ENCODE peak calls at places on chromosomes 4 and X, in nine cellular contexts. G is astrocyte of the spinal cord, I is pancreas, S is astrocyte, E is kidney, P is heart left ventricle, V is bronchial epithelial cell, L is fibroblast of mammary gland, N is testis. Q is an unnamed sample.

GRCh38 chrX:43655961-43656494 is at the start of gene MAOA:
- DNase-seq in I (peak), S (no peak), P (peak), N (peak), V (peak), G (no peak), E (peak), L (peak), Q (peak)

GRCh38 chrX:55135171-55135570 is 46.4 kb downstream of the PAGE2 start:
- DNase-seq in V (peak), I (no peak), S (peak), P (peak), L (peak), G (peak), N (peak), E (no peak), Q (peak)

GRCh38 chr4:93776386-93777080 is 52.0 kb upstream of the ATOH1 start:
- DNase-seq in E (no peak), I (no peak), G (peak), V (peak), P (no peak), N (no peak), L (peak), S (peak), Q (peak)

GRCh38 chrX:19723427-19723826 is 164.0 kb downstream of the SH3KBP1 start:
- DNase-seq in P (no peak), V (peak), G (no peak), S (no peak), N (no peak), L (peak), E (no peak), I (no peak), Q (no peak)

GRCh38 chrX:74383611-74384010 is 37.7 kb upstream of the SLC16A2 start:
- DNase-seq in E (no peak), V (peak), S (peak), G (peak), P (peak), I (no peak), N (peak), L (peak), Q (peak)

GRCh38 chr4:147034372-147034771 is 88.7 kb upstream of the TTC29 start:
- DNase-seq in L (peak), E (no peak), I (no peak), S (peak), G (peak), V (no peak), N (no peak), P (no peak), Q (no peak)

GRCh38 chr4:86160423-86160822 is 199.4 kb downstream of the MAPK10 start:
- DNase-seq in V (no peak), E (no peak), G (peak), S (peak), I (no peak), L (no peak), N (no peak), P (no peak), Q (no peak)

GRCh38 chrX:40644821-40645358 is 2.5 kb downstream of the CXorf38 start:
- DNase-seq in N (peak), S (peak), P (peak), E (peak), G (peak), L (peak), I (no peak), V (peak), Q (peak)

GRCh38 chr4:119930546-119930945 is 136.1 kb downstream of the MAD2L1 start:
- DNase-seq in P (no peak), E (no peak), N (no peak), S (no peak), I (no peak), V (no peak), L (no peak), G (no peak), Q (no peak)

GRCh38 chr4:30744957-30745640 is 24.9 kb downstream of the PCDH7 start:
- DNase-seq in S (peak), P (no peak), N (no peak), L (peak), V (no peak), E (no peak), I (no peak), G (no peak), Q (peak)

GRCh38 chr4:43399726-43400125 is 507.2 kb downstream of the GRXCR1 start:
- DNase-seq in V (no peak), N (no peak), I (no peak), E (no peak), P (no peak), G (no peak), S (no peak), L (no peak), Q (no peak)

GRCh38 chr4:128525387-128525786 is 237.8 kb upstream of the PGRMC2 start:
- DNase-seq in L (peak), S (peak), V (peak), P (no peak), I (no peak), N (no peak), E (no peak), G (no peak), Q (peak)

GRCh38 chrX:21158678-21159077 is 215.5 kb upstream of the CNKSR2 start:
- DNase-seq in E (no peak), N (no peak), I (no peak), G (no peak), V (no peak), L (no peak), S (no peak), P (no peak), Q (no peak)

GRCh38 chr4:148557793-148558192 is 115.6 kb upstream of the NR3C2 start:
- DNase-seq in L (no peak), E (no peak), I (no peak), N (no peak), V (no peak), S (no peak), G (no peak), P (no peak), Q (no peak)

GRCh38 chrX:129230850-129231512 is 292.3 kb downstream of the SMARCA1 start:
- DNase-seq in I (no peak), V (no peak), N (no peak), G (no peak), S (no peak), L (no peak), E (no peak), P (peak), Q (no peak)

GRCh38 chr4:23333946-23334878 is 555.6 kb downstream of the PPARGC1A start:
- DNase-seq in P (no peak), V (peak), I (no peak), S (peak), L (peak), E (no peak), N (no peak), G (peak), Q (peak)

GRCh38 chr4:6674500-6675149 is 19.1 kb upstream of the S100P start:
- DNase-seq in E (no peak), V (peak), S (no peak), P (no peak), N (peak), G (peak), I (no peak), L (peak), Q (peak)

GRCh38 chr4:22678851-22679517 is 13.8 kb upstream of the GBA3 start:
- DNase-seq in S (peak), G (peak), N (no peak), E (no peak), I (no peak), V (no peak), P (no peak), L (no peak), Q (no peak)

GRCh38 chr4:136768925-136769275 is 763.4 kb downstream of the PCDH18 start:
- DNase-seq in I (no peak), G (no peak), S (no peak), V (peak), L (no peak), E (no peak), P (no peak), N (no peak), Q (no peak)

DNA sequence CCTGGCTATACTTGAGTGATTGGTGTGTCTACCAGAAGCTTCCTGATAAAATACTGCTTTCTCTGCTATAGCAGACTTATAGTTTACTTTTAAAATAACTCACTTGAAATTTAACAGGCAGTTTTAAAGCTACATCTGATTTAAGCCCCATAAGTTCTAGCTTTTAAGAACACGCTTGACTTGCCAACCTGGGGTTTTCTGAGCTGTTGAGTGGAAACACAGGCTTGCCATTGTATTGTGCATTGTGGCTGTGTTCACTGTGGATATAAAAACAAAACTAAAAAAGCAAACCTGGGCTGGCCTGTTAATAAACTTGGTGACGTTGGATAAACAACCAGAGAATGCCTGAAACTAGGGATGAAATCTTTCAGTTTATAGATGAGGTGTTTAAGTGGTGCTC is 185.4 kb upstream of the TAPT1 start:
- DNase-seq in L (no peak), V (no peak), S (no peak), P (no peak), I (no peak), N (no peak), G (no peak), E (no peak), Q (no peak)
- TF ChIP-seq CTCF in L (no peak), V (no peak), S (no peak), P (no peak), I (no peak), N (no peak), G (no peak), E (no peak), Q (no peak)

GRCh38 chr4:4866833-4867744 is 7.6 kb downstream of the MSX1 start:
- DNase-seq in L (peak), S (no peak), I (no peak), P (peak), G (peak), N (peak), V (no peak), E (peak), Q (no peak)
- H3K4me3 ChIP-seq in L (no peak), S (peak), I (peak), P (peak), G (peak), N (no peak), V (no peak), E (no peak), Q (no peak)

DNA sequence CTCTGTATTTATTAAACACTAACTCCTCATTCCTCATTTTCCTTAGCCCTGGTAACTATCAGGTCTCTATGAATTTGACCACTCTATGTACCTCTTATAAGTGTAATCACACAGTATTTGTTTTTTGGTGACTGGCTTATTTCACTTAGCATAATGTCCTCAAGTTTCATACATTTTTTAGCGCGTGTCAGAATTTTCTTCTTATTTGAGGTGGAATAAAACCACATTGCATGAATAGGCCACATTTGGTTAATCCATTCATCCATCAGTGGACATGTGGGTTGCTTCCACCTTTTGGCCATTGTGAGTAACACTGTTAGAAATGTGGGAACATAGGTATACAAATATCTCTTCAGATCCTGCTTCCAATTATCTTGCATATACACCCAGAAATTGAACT is 341.2 kb upstream of the BOD1L1 start:
- DNase-seq in V (no peak), S (peak), I (no peak), P (no peak), E (no peak), G (peak), L (no peak), N (no peak), Q (no peak)
- TF ChIP-seq CTCF in V (no peak), S (no peak), I (no peak), P (no peak), E (no peak), G (no peak), L (no peak), N (no peak), Q (no peak)

DNA sequence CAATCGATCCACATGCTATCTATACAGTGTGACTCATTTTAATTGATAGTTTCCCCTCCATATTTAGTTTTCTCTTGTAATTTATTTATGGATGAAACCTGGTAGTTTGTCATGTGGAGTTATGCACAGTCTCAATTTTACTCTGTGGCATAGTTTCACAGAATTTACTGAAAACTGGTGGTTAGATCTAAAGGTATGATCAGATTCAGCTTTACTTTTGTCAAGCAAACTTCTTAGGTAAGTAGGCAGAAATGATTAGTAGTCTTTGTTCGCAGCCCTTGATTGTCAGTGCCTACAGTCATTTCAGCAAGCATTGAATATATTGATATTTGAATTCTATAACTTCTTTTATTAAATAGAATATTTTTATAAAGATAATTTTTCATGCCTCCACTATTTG is 2.5 kb downstream of the ADD1 start:
- DNase-seq in N (no peak), S (no peak), E (no peak), L (no peak), V (no peak), P (no peak), G (no peak), I (no peak), Q (no peak)
- H3K4me3 ChIP-seq in N (no peak), S (no peak), E (no peak), L (no peak), V (no peak), P (no peak), G (no peak), I (no peak), Q (no peak)

Q was measured in fibroblast of pulmonary artery.